ENCODE peak calls at places on chromosomes 13 and 19, in four cellular contexts. E, Z, J and I are unnamed samples.

GRCh38 chr19:48036765-48037164 is 7.1 kb downstream of the CABP5 start:
- DNase-seq in E (no peak), Z (no peak), J (no peak), I (no peak)

GRCh38 chr13:80131204-80131603 is 209.7 kb downstream of the SPRY2 start:
- DNase-seq in E (peak), Z (no peak), J (no peak), I (no peak)

GRCh38 chr13:42893346-42893745 is 98.7 kb downstream of the EPSTI1 start:
- DNase-seq in E (no peak), Z (no peak), J (no peak), I (no peak)

GRCh38 chr19:38395381-38396127 is 7.1 kb downstream of the SPRED3 start:
- DNase-seq in E (no peak), Z (no peak), J (no peak), I (no peak)

GRCh38 chr19:55178781-55179569 is 1.1 kb downstream of the SYT5 start:
- DNase-seq in E (peak), Z (peak), J (peak), I (no peak)

GRCh38 chr13:33509642-33510229 is 224.2 kb upstream of the STARD13 start:
- DNase-seq in E (peak), Z (no peak), J (no peak), I (no peak)

GRCh38 chr13:112441779-112442310 is 65.7 kb downstream of the SPACA7 start:
- DNase-seq in E (no peak), Z (no peak), J (no peak), I (no peak)

GRCh38 chr13:78241278-78241919 is 322.8 kb upstream of the EDNRB start:
- DNase-seq in E (no peak), Z (no peak), J (peak), I (peak)

GRCh38 chr13:111115841-111116500 is 861 bp downstream of the ARHGEF7 start:
- DNase-seq in E (no peak), Z (no peak), J (no peak), I (peak)

GRCh38 chr13:113410472-113411201 is 42.7 kb downstream of the ADPRHL1 start:
- DNase-seq in E (no peak), Z (no peak), J (no peak), I (peak)

GRCh38 chr13:81929988-81930387 is 1589.1 kb upstream of the SPRY2 start:
- DNase-seq in E (no peak), Z (no peak), J (no peak), I (no peak)

GRCh38 chr19:5330307-5330720 is 10.3 kb downstream of the PTPRS start:
- DNase-seq in E (no peak), Z (no peak), J (peak), I (no peak)

GRCh38 chr19:47798904-47799266 is 5.5 kb downstream of the TPRX1 start:
- DNase-seq in E (no peak), Z (no peak), J (no peak), I (no peak)

GRCh38 chr13:52158629-52159158 is 703 bp downstream of the NEK3 start:
- DNase-seq in E (no peak), Z (no peak), J (peak), I (no peak)

GRCh38 chr13:42876270-42876714 is 94.9 kb downstream of the FAM216B start:
- DNase-seq in E (no peak), Z (no peak), J (peak), I (no peak)

GRCh38 chr19:18145391-18145999 is 7.5 kb upstream of the PIK3R2 start:
- DNase-seq in E (no peak), Z (no peak), J (no peak), I (no peak)

GRCh38 chr19:6811906-6812305 is 39.4 kb downstream of the VAV1 start:
- DNase-seq in E (no peak), Z (no peak), J (peak), I (no peak)

GRCh38 chr13:42266464-42266863 is 5.5 kb upstream of the AKAP11 start:
- DNase-seq in E (no peak), Z (no peak), J (no peak), I (peak)

GRCh38 chr13:39296193-39296592 is 257.9 kb downstream of the NHLRC3 start:
- DNase-seq in E (no peak), Z (no peak), J (no peak), I (no peak)

GRCh38 chr13:26011996-26012688 is 39.7 kb downstream of the SHISA2 start:
- DNase-seq in E (no peak), Z (no peak), J (no peak), I (no peak)

GRCh38 chr13:79451500-79451962 is 29.4 kb upstream of the NDFIP2 start:
- DNase-seq in E (no peak), Z (no peak), J (peak), I (peak)

GRCh38 chr19:43768273-43769050 is 12.3 kb downstream of the KCNN4 start:
- DNase-seq in E (no peak), Z (no peak), J (no peak), I (no peak)

GRCh38 chr13:48415516-48415915 is 2.6 kb upstream of the LPAR6 start:
- DNase-seq in E (no peak), Z (no peak), J (no peak), I (no peak)

GRCh38 chr19:4013886-4014540 is 6.5 kb downstream of the PIAS4 start:
- DNase-seq in E (no peak), Z (no peak), J (no peak), I (no peak)

GRCh38 chr13:71814806-71815205 is 52.2 kb downstream of the DACH1 start:
- DNase-seq in E (no peak), Z (no peak), J (no peak), I (no peak)

GRCh38 chr13:51912511-51913225 is 50.9 kb downstream of the CCDC70 start:
- DNase-seq in E (no peak), Z (no peak), J (no peak), I (no peak)

GRCh38 chr13:76715621-76716020 is 170.6 kb downstream of the KCTD12 start:
- DNase-seq in E (no peak), Z (no peak), J (no peak), I (no peak)

GRCh38 chr19:48255376-48256303 is at the start of gene CARD8:
- DNase-seq in E (peak), Z (no peak), J (peak), I (peak)

GRCh38 chr19:56348289-56348877 is 33.7 kb upstream of the ZSCAN5A start:
- DNase-seq in E (no peak), Z (no peak), J (peak), I (no peak)

GRCh38 chr13:91664036-91664435 is 265.6 kb downstream of the GPC5 start:
- DNase-seq in E (no peak), Z (no peak), J (no peak), I (no peak)